ENCODE peak calls at places on chromosomes 1 and 21, in five cellular contexts. L is DND-41, M is fibroblast of lung, F is mesothelial cell of epicardium, R is omental fat pad. A is an unnamed sample.

GRCh38 chr1:234589854-234590620 is 19.9 kb downstream of the IRF2BP2 start:
- DNase-seq in L (no peak), M (no peak), F (no peak), R (no peak), A (no peak)

GRCh38 chr1:193338194-193338593 is 151.8 kb upstream of the B3GALT2 start:
- DNase-seq in L (no peak), M (peak), F (no peak), R (no peak), A (peak)

GRCh38 chr21:35925497-35925896 is 134.8 kb downstream of the SETD4 start:
- DNase-seq in L (peak), M (peak), F (no peak), R (no peak), A (no peak)

GRCh38 chr1:47907192-47907528 is 90.0 kb downstream of the TRABD2B start:
- DNase-seq in L (no peak), M (no peak), F (no peak), R (no peak), A (no peak)

GRCh38 chr1:203038217-203038741 is 12.0 kb downstream of the PPFIA4 start:
- DNase-seq in L (no peak), M (peak), F (no peak), R (peak), A (no peak)

GRCh38 chr1:68322096-68322495 is 89.8 kb upstream of the WLS start:
- DNase-seq in L (no peak), M (no peak), F (no peak), R (no peak), A (no peak)

GRCh38 chr1:183476081-183476480 is 3.8 kb downstream of the SMG7 start:
- DNase-seq in L (no peak), M (no peak), F (no peak), R (no peak), A (no peak)

GRCh38 chr1:109027841-109028240 is 14.1 kb downstream of the WDR47 start:
- DNase-seq in L (no peak), M (no peak), F (no peak), R (no peak), A (no peak)

GRCh38 chr21:33246963-33247362 is 17.2 kb downstream of the IFNAR2 start:
- DNase-seq in L (no peak), M (no peak), F (no peak), R (no peak), A (no peak)

GRCh38 chr1:154791292-154792278 is 78.5 kb downstream of the KCNN3 start:
- DNase-seq in L (peak), M (peak), F (no peak), R (no peak), A (peak)

GRCh38 chr1:18977428-18977827 is 21.0 kb upstream of the IFFO2 start:
- DNase-seq in L (no peak), M (no peak), F (no peak), R (no peak), A (no peak)

GRCh38 chr1:29196863-29197589 is 15.3 kb upstream of the SRSF4 start:
- DNase-seq in L (no peak), M (peak), F (no peak), R (no peak), A (no peak)

GRCh38 chr1:112388436-112388835 is 7.6 kb upstream of the CTTNBP2NL start:
- DNase-seq in L (no peak), M (peak), F (no peak), R (no peak), A (no peak)

GRCh38 chr1:168139070-168139469 is 2.3 kb upstream of the GPR161 start:
- DNase-seq in L (no peak), M (no peak), F (no peak), R (no peak), A (no peak)

GRCh38 chr1:39727221-39727931 is 11.3 kb upstream of the PPIE start:
- DNase-seq in L (no peak), M (no peak), F (no peak), R (no peak), A (peak)

GRCh38 chr1:172647110-172647564 is 11.8 kb upstream of the FASLG start:
- DNase-seq in L (peak), M (no peak), F (no peak), R (no peak), A (no peak)

GRCh38 chr21:45363921-45364463 is 41.0 kb upstream of the COL18A1 start:
- DNase-seq in L (no peak), M (peak), F (no peak), R (peak), A (peak)

GRCh38 chr21:16536661-16537359 is 807.0 kb downstream of the USP25 start:
- DNase-seq in L (no peak), M (peak), F (no peak), R (no peak), A (no peak)

GRCh38 chr1:222369991-222370910 is 177.7 kb downstream of the HHIPL2 start:
- DNase-seq in L (no peak), M (peak), F (no peak), R (no peak), A (no peak)

GRCh38 chr1:7409278-7409677 is 361.8 kb upstream of the VAMP3 start:
- DNase-seq in L (no peak), M (no peak), F (no peak), R (peak), A (no peak)

GRCh38 chr1:20371411-20371810 is 80.7 kb downstream of the VWA5B1 start:
- DNase-seq in L (peak), M (peak), F (no peak), R (no peak), A (no peak)

GRCh38 chr1:53501065-53502005 is 42.1 kb downstream of the DMRTB1 start:
- DNase-seq in L (no peak), M (no peak), F (no peak), R (no peak), A (no peak)
- TF ChIP-seq CTCF in L (no peak), M (no peak), F (no peak), R (no peak), A (no peak)

GRCh38 chr21:43959231-43960041 is 52.7 kb upstream of the TRAPPC10 start:
- DNase-seq in L (no peak), M (no peak), F (no peak), R (no peak), A (no peak)
- TF ChIP-seq CTCF in L (no peak), M (no peak), F (no peak), R (no peak), A (no peak)

GRCh38 chr1:17511188-17511587 is 28.3 kb upstream of the ARHGEF10L start:
- DNase-seq in L (no peak), M (no peak), F (no peak), R (no peak), A (no peak)

GRCh38 chr1:17509320-17509719 is 30.2 kb upstream of the ARHGEF10L start:
- DNase-seq in L (no peak), M (no peak), F (no peak), R (no peak), A (no peak)

GRCh38 chr1:17510138-17510537 is 29.4 kb upstream of the ARHGEF10L start:
- DNase-seq in L (no peak), M (no peak), F (no peak), R (no peak), A (no peak)

GRCh38 chr1:17503146-17503545 is 36.4 kb upstream of the ARHGEF10L start:
- DNase-seq in L (no peak), M (no peak), F (no peak), R (no peak), A (no peak)

GRCh38 chr1:17507916-17508315 is 31.6 kb upstream of the ARHGEF10L start:
- DNase-seq in L (no peak), M (no peak), F (no peak), R (no peak), A (no peak)
- TF ChIP-seq CTCF in L (peak), M (peak), F (no peak), R (no peak), A (no peak)

GRCh38 chr21:43211085-43212071 is 42.6 kb downstream of the CRYAA start:
- DNase-seq in L (no peak), M (no peak), F (no peak), R (no peak), A (no peak)
- TF ChIP-seq CTCF in L (peak), M (no peak), F (no peak), R (no peak), A (no peak)

GRCh38 chr1:237672748-237673147 is 218.0 kb downstream of the ZP4 start:
- DNase-seq in L (no peak), M (peak), F (no peak), R (no peak), A (no peak)
- TF ChIP-seq CTCF in L (peak), M (peak), F (no peak), R (no peak), A (peak)

GRCh38 chr1:209490013-209490412 is 93.5 kb upstream of the CAMK1G start:
- DNase-seq in L (no peak), M (peak), F (no peak), R (no peak), A (no peak)
- TF ChIP-seq CTCF in L (no peak), M (peak), F (peak), R (no peak), A (no peak)

GRCh38 chr1:25487628-25488027 is 55.8 kb upstream of the LDLRAP1 start:
- DNase-seq in L (peak), M (no peak), F (no peak), R (no peak), A (no peak)
- TF ChIP-seq CTCF in L (peak), M (peak), F (peak), R (no peak), A (peak)

GRCh38 chr1:2561898-2562895 is 6.0 kb downstream of the TNFRSF14 start:
- DNase-seq in L (no peak), M (no peak), F (no peak), R (no peak), A (no peak)
- TF ChIP-seq CTCF in L (peak), M (peak), F (no peak), R (no peak), A (peak)

A was measured in GM13977.